ENCODE peak calls at places on chromosome 3, in nine cellular contexts. M, L, C, A, D, I, Y, H and B are unnamed samples.

GRCh38 chr3:135538123-135538522 is 427.4 kb upstream of the PPP2R3A start:
- DNase-seq in M (no peak), L (no peak), C (no peak), A (no peak), D (no peak), I (no peak), Y (no peak), H (no peak), B (no peak)

GRCh38 chr3:55484191-55484644 is 2.9 kb downstream of the WNT5A start:
- DNase-seq in M (no peak), L (no peak), C (no peak), A (peak; percentile 36), D (peak; percentile 53), I (no peak), Y (no peak), H (no peak), B (no peak)

GRCh38 chr3:42498791-42499477 is 3.5 kb upstream of the VIPR1 start:
- DNase-seq in M (peak; percentile 44), L (peak; percentile 13), C (no peak), A (no peak), D (no peak), I (peak; percentile 17), Y (no peak), H (no peak), B (no peak)

GRCh38 chr3:78908236-78908635 is 859.6 kb downstream of the ROBO1 start:
- DNase-seq in M (no peak), L (no peak), C (no peak), A (no peak), D (no peak), I (no peak), Y (no peak), H (no peak), B (no peak)

GRCh38 chr3:16404349-16404895 is 109.1 kb downstream of the RFTN1 start:
- DNase-seq in M (no peak), L (peak; percentile 27), C (no peak), A (no peak), D (no peak), I (no peak), Y (no peak), H (no peak), B (no peak)

GRCh38 chr3:122169911-122170310 is 13.6 kb upstream of the CASR start:
- DNase-seq in M (no peak), L (no peak), C (no peak), A (no peak), D (no peak), I (no peak), Y (no peak), H (no peak), B (no peak)

GRCh38 chr3:57150097-57150496 is 15.1 kb downstream of the IL17RD start:
- DNase-seq in M (no peak), L (no peak), C (no peak), A (no peak), D (no peak), I (no peak), Y (no peak), H (no peak), B (no peak)

GRCh38 chr3:188664795-188665194 is 507.0 kb upstream of the TPRG1 start:
- DNase-seq in M (no peak), L (no peak), C (no peak), A (no peak), D (no peak), I (peak; percentile 29), Y (no peak), H (peak; percentile 9), B (peak; percentile 18)

GRCh38 chr3:27712136-27713065 is 9.7 kb downstream of the EOMES start:
- DNase-seq in M (peak; percentile 84), L (peak; percentile 84), C (no peak), A (peak; percentile 79), D (peak; percentile 83), I (peak; percentile 86), Y (peak; percentile 56), H (peak; percentile 81), B (peak; percentile 85)

GRCh38 chr3:135918600-135918999 is 46.9 kb upstream of the PPP2R3A start:
- DNase-seq in M (no peak), L (no peak), C (no peak), A (no peak), D (no peak), I (no peak), Y (no peak), H (peak; percentile 24), B (peak; percentile 8)

GRCh38 chr3:171959532-171960044 is 79.8 kb upstream of the FNDC3B start:
- DNase-seq in M (no peak), L (no peak), C (no peak), A (no peak), D (no peak), I (peak; percentile 46), Y (no peak), H (no peak), B (no peak)

GRCh38 chr3:163126115-163126514 is 1629.5 kb downstream of the OTOL1 start:
- DNase-seq in M (no peak), L (no peak), C (no peak), A (no peak), D (no peak), I (no peak), Y (no peak), H (no peak), B (no peak)

GRCh38 chr3:53250453-53250852 is 5.4 kb downstream of the TKT start:
- DNase-seq in M (no peak), L (no peak), C (no peak), A (no peak), D (no peak), I (no peak), Y (no peak), H (no peak), B (no peak)

GRCh38 chr3:166282931-166283330 is 445.7 kb upstream of the BCHE start:
- DNase-seq in M (no peak), L (no peak), C (no peak), A (no peak), D (no peak), I (no peak), Y (no peak), H (no peak), B (no peak)

GRCh38 chr3:108713801-108714200 is 43.4 kb downstream of the RETNLB start:
- DNase-seq in M (no peak), L (no peak), C (peak; percentile 85), A (no peak), D (no peak), I (no peak), Y (peak; percentile 31), H (no peak), B (no peak)

GRCh38 chr3:125154800-125155269 is 57.7 kb downstream of the SLC12A8 start:
- DNase-seq in M (no peak), L (peak; percentile 50), C (no peak), A (no peak), D (no peak), I (peak; percentile 66), Y (no peak), H (no peak), B (peak; percentile 68)

GRCh38 chr3:131033480-131034080 is 6.9 kb downstream of the NEK11 start:
- DNase-seq in M (no peak), L (peak; percentile 25), C (peak; percentile 15), A (peak; percentile 21), D (no peak), I (peak; percentile 21), Y (peak; percentile 50), H (no peak), B (peak; percentile 68)

GRCh38 chr3:159818399-159818798 is 170.2 kb upstream of the IL12A start:
- DNase-seq in M (no peak), L (no peak), C (no peak), A (no peak), D (peak; percentile 42), I (no peak), Y (no peak), H (no peak), B (no peak)

GRCh38 chr3:57659004-57659672 is 33.7 kb downstream of the DENND6A start:
- DNase-seq in M (no peak), L (no peak), C (no peak), A (no peak), D (no peak), I (no peak), Y (no peak), H (no peak), B (no peak)

GRCh38 chr3:126197343-126197742 is 17.0 kb upstream of the ALDH1L1 start:
- DNase-seq in M (no peak), L (no peak), C (no peak), A (no peak), D (no peak), I (no peak), Y (no peak), H (no peak), B (no peak)

GRCh38 chr3:152121292-152121654 is 147.5 kb upstream of the MBNL1 start:
- DNase-seq in M (no peak), L (no peak), C (no peak), A (no peak), D (no peak), I (no peak), Y (no peak), H (peak; percentile 42), B (no peak)

GRCh38 chr3:73580343-73580742 is 44.4 kb downstream of the PDZRN3 start:
- DNase-seq in M (no peak), L (no peak), C (no peak), A (no peak), D (no peak), I (peak; percentile 8), Y (no peak), H (no peak), B (peak; percentile 5)

GRCh38 chr3:54999159-54999558 is 71.3 kb upstream of the LRTM1 start:
- DNase-seq in M (no peak), L (no peak), C (no peak), A (no peak), D (no peak), I (no peak), Y (no peak), H (peak; percentile 52), B (no peak)

GRCh38 chr3:136545664-136546266 is 206.4 kb downstream of the STAG1 start:
- DNase-seq in M (no peak), L (no peak), C (no peak), A (no peak), D (no peak), I (no peak), Y (no peak), H (no peak), B (no peak)

GRCh38 chr3:115436767-115437301 is 186.5 kb upstream of the GAP43 start:
- DNase-seq in M (no peak), L (no peak), C (peak; percentile 48), A (no peak), D (no peak), I (no peak), Y (no peak), H (peak; percentile 23), B (no peak)

GRCh38 chr3:4824948-4825325 is 154.3 kb upstream of the BHLHE40 start:
- DNase-seq in M (no peak), L (no peak), C (no peak), A (no peak), D (no peak), I (no peak), Y (no peak), H (peak; percentile 55), B (no peak)